ENCODE peak calls at places on chromosome 21, in ten cellular contexts. One of them, this sample, is unnamed.

GRCh38 chr21:45570071-45570470 is 27.8 kb upstream of the SLC19A1 start:
- DNase-seq in glutamatergic neuron: no peak
- DNase-seq in erythroblast: no peak
- DNase-seq in NCI-H524: no peak
- DNase-seq in hepatic stellate cell: no peak
- DNase-seq in Daoy: no peak
- DNase-seq in SK-N-SH: no peak
- DNase-seq in uterus: no peak
- DNase-seq in GM23338: no peak
- DNase-seq in LoVo: no peak
- DNase-seq in this sample: no peak

GRCh38 chr21:44977616-44978340 is 37.9 kb downstream of the SLX9 start:
- DNase-seq in glutamatergic neuron: no peak
- DNase-seq in erythroblast: no peak
- DNase-seq in NCI-H524: no peak
- DNase-seq in hepatic stellate cell: no peak
- DNase-seq in Daoy: no peak
- DNase-seq in SK-N-SH: no peak
- DNase-seq in uterus: no peak
- DNase-seq in GM23338: no peak
- DNase-seq in LoVo: no peak
- DNase-seq in this sample: no peak

GRCh38 chr21:21851657-21852056 is 853.4 kb downstream of the NCAM2 start:
- DNase-seq in glutamatergic neuron: no peak
- DNase-seq in erythroblast: no peak
- DNase-seq in NCI-H524: no peak
- DNase-seq in hepatic stellate cell: no peak
- DNase-seq in Daoy: no peak
- DNase-seq in SK-N-SH: no peak
- DNase-seq in uterus: no peak
- DNase-seq in GM23338: no peak
- DNase-seq in LoVo: no peak
- DNase-seq in this sample: no peak

GRCh38 chr21:46424621-46425020 is 34.1 kb upstream of the DIP2A start:
- DNase-seq in glutamatergic neuron: no peak
- DNase-seq in erythroblast: no peak
- DNase-seq in NCI-H524: no peak
- DNase-seq in hepatic stellate cell: no peak
- DNase-seq in Daoy: no peak
- DNase-seq in SK-N-SH: no peak
- DNase-seq in uterus: no peak
- DNase-seq in GM23338: no peak
- DNase-seq in LoVo: no peak
- DNase-seq in this sample: no peak

GRCh38 chr21:41482321-41482720 is 25.6 kb downstream of the TMPRSS2 start:
- DNase-seq in glutamatergic neuron: no peak
- DNase-seq in erythroblast: no peak
- DNase-seq in NCI-H524: no peak
- DNase-seq in hepatic stellate cell: no peak
- DNase-seq in Daoy: peak
- DNase-seq in SK-N-SH: no peak
- DNase-seq in uterus: no peak
- DNase-seq in GM23338: no peak
- DNase-seq in LoVo: no peak
- DNase-seq in this sample: no peak

GRCh38 chr21:19109694-19110093 is 706.1 kb upstream of the TMPRSS15 start:
- DNase-seq in glutamatergic neuron: no peak
- DNase-seq in erythroblast: no peak
- DNase-seq in NCI-H524: no peak
- DNase-seq in hepatic stellate cell: no peak
- DNase-seq in Daoy: no peak
- DNase-seq in SK-N-SH: no peak
- DNase-seq in uterus: no peak
- DNase-seq in GM23338: peak
- DNase-seq in LoVo: no peak
- DNase-seq in this sample: no peak

GRCh38 chr21:15421947-15422346 is 307.8 kb upstream of the USP25 start:
- DNase-seq in glutamatergic neuron: no peak
- DNase-seq in erythroblast: no peak
- DNase-seq in NCI-H524: no peak
- DNase-seq in hepatic stellate cell: no peak
- DNase-seq in Daoy: no peak
- DNase-seq in SK-N-SH: no peak
- DNase-seq in uterus: no peak
- DNase-seq in GM23338: no peak
- DNase-seq in LoVo: no peak
- DNase-seq in this sample: no peak

GRCh38 chr21:37917612-37918011 is 1.4 kb upstream of the KCNJ6 start:
- DNase-seq in glutamatergic neuron: no peak
- DNase-seq in erythroblast: no peak
- DNase-seq in NCI-H524: no peak
- DNase-seq in hepatic stellate cell: peak
- DNase-seq in Daoy: peak
- DNase-seq in SK-N-SH: no peak
- DNase-seq in uterus: no peak
- DNase-seq in GM23338: no peak
- DNase-seq in LoVo: no peak
- DNase-seq in this sample: no peak

GRCh38 chr21:38984568-38984967 is 178.8 kb downstream of the ETS2 start:
- DNase-seq in glutamatergic neuron: no peak
- DNase-seq in erythroblast: no peak
- DNase-seq in NCI-H524: no peak
- DNase-seq in hepatic stellate cell: no peak
- DNase-seq in Daoy: peak
- DNase-seq in SK-N-SH: peak
- DNase-seq in uterus: no peak
- DNase-seq in GM23338: no peak
- DNase-seq in LoVo: no peak
- DNase-seq in this sample: no peak